ENCODE peak calls at places on chromosomes 13 and 19, in five cellular contexts. X is H9; K is effector CD4-positive, alpha-beta T cell; P is stimulated activated CD8-positive, alpha-beta memory T cell treated with anti-CD3 and anti-CD28 coated beads, Interleukin-7, amount 100 ng/mL, for 1 hour; O is thoracic aorta. M is an unnamed sample.

GRCh38 chr19:48836089-48837017 is at the start of gene HSD17B14:
- DNase-seq in P (no peak), O (no peak), K (no peak), X (peak), M (no peak)

GRCh38 chr13:87234981-87235380 is 436.2 kb upstream of the SLITRK5 start:
- DNase-seq in P (no peak), X (no peak), K (no peak), O (no peak), M (no peak)

GRCh38 chr13:109622006-109622405 is 164.4 kb downstream of the IRS2 start:
- DNase-seq in P (no peak), O (no peak), K (no peak), X (no peak), M (no peak)

GRCh38 chr13:83503424-83503823 is 378.9 kb downstream of the SLITRK1 start:
- DNase-seq in O (no peak), P (no peak), K (no peak), X (no peak), M (no peak)

GRCh38 chr19:41156207-41156606 is 36.8 kb upstream of the CYP2S1 start:
- DNase-seq in O (no peak), X (no peak), K (no peak), P (no peak), M (no peak)

GRCh38 chr13:72062566-72062965 is 195.6 kb upstream of the DACH1 start:
- DNase-seq in X (peak), P (no peak), O (no peak), K (no peak), M (no peak)

GRCh38 chr19:2333807-2334211 is 5.3 kb downstream of the SPPL2B start:
- DNase-seq in X (no peak), O (no peak), P (no peak), K (no peak), M (no peak)

GRCh38 chr13:111202745-111203144 is 87.6 kb downstream of the ARHGEF7 start:
- DNase-seq in O (no peak), X (no peak), K (no peak), P (no peak), M (no peak)

GRCh38 chr13:38898481-38898880 is 92.2 kb downstream of the STOML3 start:
- DNase-seq in O (no peak), K (no peak), X (no peak), P (no peak), M (no peak)

GRCh38 chr13:110575322-110576069 is 14.0 kb upstream of the RAB20 start:
- DNase-seq in O (no peak), K (no peak), P (no peak), X (peak), M (no peak)

GRCh38 chr13:101989798-101990350 is 412.0 kb downstream of the FGF14 start:
- DNase-seq in K (no peak), O (no peak), P (no peak), X (no peak), M (no peak)

GRCh38 chr19:2805261-2805900 is 14.3 kb upstream of the ZNF554 start:
- DNase-seq in O (no peak), X (no peak), K (no peak), P (no peak), M (no peak)

GRCh38 chr19:13085673-13086072 is 17.0 kb downstream of the LYL1 start:
- DNase-seq in P (no peak), O (no peak), K (no peak), X (no peak), M (no peak)

GRCh38 chr19:41541990-41542584 is 33.9 kb upstream of the CEACAM21 start:
- DNase-seq in P (peak), O (no peak), X (peak), K (peak), M (no peak)

GRCh38 chr13:94415484-94415883 is 64.0 kb downstream of the DCT start:
- DNase-seq in X (no peak), O (no peak), K (no peak), P (no peak), M (no peak)

GRCh38 chr13:84649853-84650252 is 767.6 kb upstream of the SLITRK1 start:
- DNase-seq in X (no peak), P (no peak), O (no peak), K (no peak), M (no peak)

GRCh38 chr19:19111967-19112580 is 26.2 kb downstream of the TMEM161A start:
- DNase-seq in O (no peak), K (no peak), P (no peak), X (no peak), M (no peak)

GRCh38 chr19:29329460-29330134 is 116.6 kb upstream of the UQCRFS1 start:
- DNase-seq in K (no peak), X (peak), P (no peak), O (no peak), M (no peak)

GRCh38 chr19:7505288-7505681 is 10.6 kb upstream of the ZNF358 start:
- DNase-seq in K (no peak), P (no peak), X (peak), O (no peak), M (no peak)

GRCh38 chr13:28640861-28641599 is 17.9 kb upstream of the POMP start:
- DNase-seq in O (no peak), P (no peak), K (no peak), X (no peak), M (no peak)

GRCh38 chr19:50204811-50205675 is 1.6 kb downstream of the MYH14 start:
- DNase-seq in K (no peak), P (no peak), O (no peak), X (peak), M (no peak)

GRCh38 chr19:51547397-51548212 is 16.1 kb upstream of the SIGLEC6 start:
- DNase-seq in O (no peak), P (no peak), K (no peak), X (no peak), M (no peak)

GRCh38 chr19:56107626-56108351 is 13.3 kb downstream of the ZNF787 start:
- DNase-seq in K (no peak), O (no peak), X (no peak), P (no peak), M (no peak)

GRCh38 chr19:14916848-14917247 is 24.4 kb upstream of the OR7C2 start:
- DNase-seq in O (no peak), X (no peak), P (no peak), K (no peak), M (no peak)

GRCh38 chr19:7242601-7243258 is 51.5 kb downstream of the INSR start:
- DNase-seq in P (no peak), X (no peak), O (peak), K (no peak), M (no peak)

GRCh38 chr13:42970824-42971669 is 21.0 kb downstream of the EPSTI1 start:
- DNase-seq in X (peak), P (no peak), O (no peak), K (peak), M (no peak)

GRCh38 chr13:22940736-22941135 is 240.0 kb upstream of the SGCG start:
- DNase-seq in K (no peak), O (no peak), X (no peak), P (no peak), M (no peak)

GRCh38 chr13:98938801-98939200 is 39.1 kb downstream of the DOCK9 start:
- DNase-seq in O (no peak), P (no peak), K (no peak), X (peak), M (no peak)

GRCh38 chr13:110853235-110853721 is 61.6 kb downstream of the ANKRD10 start:
- DNase-seq in O (no peak), K (no peak), X (no peak), P (no peak), M (no peak)

GRCh38 chr13:42561752-42562467 is 12.0 kb upstream of the TNFSF11 start:
- DNase-seq in P (no peak), K (no peak), O (no peak), X (no peak), M (no peak)

GRCh38 chr13:108086678-108087077 is 128.7 kb downstream of the LIG4 start:
- DNase-seq in O (no peak), X (peak), K (no peak), P (no peak), M (no peak)

GRCh38 chr13:33322474-33322827 is 36.9 kb upstream of the STARD13 start:
- DNase-seq in O (no peak), P (no peak), K (no peak), X (no peak), M (no peak)

GRCh38 chr13:66933994-66934393 is 296.1 kb downstream of the PCDH9 start:
- DNase-seq in O (no peak), P (no peak), K (no peak), X (no peak), M (no peak)

M was measured in GOT3.